ENCODE peak calls at places on chromosomes 4 and X, in ten cellular contexts. One of them, this sample, is unnamed. For H3K9me3 and H3K4me1, the result is how much of the 10 kb centered on the place peaks cover.

GRCh38 chr4:59553739-59554126 is 1646.4 kb upstream of the ADGRL3 start:
- DNase-seq in fibroblast of lung: peak
- DNase-seq in psoas muscle: no peak
- DNase-seq in hepatocyte: peak
- DNase-seq in heart left ventricle: no peak
- DNase-seq in A549: peak
- DNase-seq in gastrocnemius medialis: no peak
- DNase-seq in PC-3: peak
- DNase-seq in colonic mucosa: no peak
- DNase-seq in breast epithelium: no peak
- DNase-seq in this sample: no peak

GRCh38 chr4:12041828-12042227 is 613.1 kb upstream of the HS3ST1 start:
- DNase-seq in fibroblast of lung: no peak
- DNase-seq in psoas muscle: no peak
- DNase-seq in hepatocyte: peak
- DNase-seq in heart left ventricle: no peak
- DNase-seq in A549: no peak
- DNase-seq in gastrocnemius medialis: no peak
- DNase-seq in PC-3: no peak
- DNase-seq in colonic mucosa: no peak
- DNase-seq in breast epithelium: no peak
- DNase-seq in this sample: no peak

GRCh38 chrX:136659174-136659573 is 11.2 kb downstream of the CD40LG start:
- DNase-seq in fibroblast of lung: no peak
- DNase-seq in psoas muscle: no peak
- DNase-seq in hepatocyte: no peak
- DNase-seq in heart left ventricle: no peak
- DNase-seq in A549: no peak
- DNase-seq in gastrocnemius medialis: no peak
- DNase-seq in PC-3: no peak
- DNase-seq in colonic mucosa: no peak
- DNase-seq in breast epithelium: no peak
- DNase-seq in this sample: no peak

GRCh38 chr4:145481164-145481941 is at the start of gene SMAD1:
- DNase-seq in fibroblast of lung: peak
- DNase-seq in psoas muscle: peak
- DNase-seq in hepatocyte: peak
- DNase-seq in heart left ventricle: peak
- DNase-seq in A549: peak
- DNase-seq in gastrocnemius medialis: peak
- DNase-seq in PC-3: peak
- DNase-seq in colonic mucosa: peak
- DNase-seq in breast epithelium: peak
- DNase-seq in this sample: peak

GRCh38 chrX:47191806-47192401 is 1.7 kb upstream of the UBA1 start:
- DNase-seq in fibroblast of lung: no peak
- DNase-seq in psoas muscle: no peak
- DNase-seq in hepatocyte: no peak
- DNase-seq in heart left ventricle: no peak
- DNase-seq in A549: no peak
- DNase-seq in gastrocnemius medialis: no peak
- DNase-seq in PC-3: no peak
- DNase-seq in colonic mucosa: no peak
- DNase-seq in breast epithelium: no peak
- DNase-seq in this sample: no peak

GRCh38 chrX:101530944-101531343 is 19.4 kb upstream of the ARMCX1 start:
- DNase-seq in fibroblast of lung: no peak
- DNase-seq in psoas muscle: no peak
- DNase-seq in hepatocyte: no peak
- DNase-seq in heart left ventricle: no peak
- DNase-seq in A549: no peak
- DNase-seq in gastrocnemius medialis: no peak
- DNase-seq in PC-3: no peak
- DNase-seq in colonic mucosa: no peak
- DNase-seq in breast epithelium: no peak
- DNase-seq in this sample: no peak

GRCh38 chr4:150289198-150289597 is 211.0 kb downstream of the DCLK2 start:
- DNase-seq in fibroblast of lung: no peak
- DNase-seq in psoas muscle: no peak
- DNase-seq in hepatocyte: no peak
- DNase-seq in heart left ventricle: no peak
- DNase-seq in A549: no peak
- DNase-seq in gastrocnemius medialis: no peak
- DNase-seq in PC-3: no peak
- DNase-seq in colonic mucosa: no peak
- DNase-seq in breast epithelium: no peak
- DNase-seq in this sample: no peak

GRCh38 chr4:4714330-4714729 is 145.1 kb upstream of the MSX1 start:
- DNase-seq in fibroblast of lung: peak
- DNase-seq in psoas muscle: no peak
- DNase-seq in hepatocyte: no peak
- DNase-seq in heart left ventricle: no peak
- DNase-seq in A549: no peak
- DNase-seq in gastrocnemius medialis: no peak
- DNase-seq in PC-3: no peak
- DNase-seq in colonic mucosa: no peak
- DNase-seq in breast epithelium: no peak
- DNase-seq in this sample: no peak

GRCh38 chr4:25823632-25824031 is 39.2 kb downstream of the SEL1L3 start:
- DNase-seq in fibroblast of lung: no peak
- DNase-seq in psoas muscle: no peak
- DNase-seq in hepatocyte: no peak
- DNase-seq in heart left ventricle: no peak
- DNase-seq in A549: no peak
- DNase-seq in gastrocnemius medialis: no peak
- DNase-seq in PC-3: no peak
- DNase-seq in colonic mucosa: no peak
- DNase-seq in breast epithelium: no peak
- DNase-seq in this sample: no peak

GRCh38 chr4:69524708-69525107 is 29.0 kb upstream of the UGT2B4 start:
- DNase-seq in fibroblast of lung: peak
- DNase-seq in psoas muscle: no peak
- DNase-seq in hepatocyte: no peak
- DNase-seq in heart left ventricle: no peak
- DNase-seq in A549: no peak
- DNase-seq in gastrocnemius medialis: no peak
- DNase-seq in PC-3: no peak
- DNase-seq in colonic mucosa: no peak
- DNase-seq in breast epithelium: no peak
- DNase-seq in this sample: no peak

GRCh38 chrX:24993887-24994286 is 21.9 kb downstream of the ARX start:
- DNase-seq in fibroblast of lung: no peak
- DNase-seq in psoas muscle: no peak
- DNase-seq in hepatocyte: no peak
- DNase-seq in heart left ventricle: no peak
- DNase-seq in A549: no peak
- DNase-seq in gastrocnemius medialis: no peak
- DNase-seq in PC-3: no peak
- DNase-seq in colonic mucosa: no peak
- DNase-seq in breast epithelium: no peak
- DNase-seq in this sample: no peak

GRCh38 chr4:2811830-2812599 is 19.1 kb downstream of the SH3BP2 start:
- DNase-seq in fibroblast of lung: peak
- DNase-seq in psoas muscle: peak
- DNase-seq in hepatocyte: no peak
- DNase-seq in heart left ventricle: peak
- DNase-seq in A549: no peak
- DNase-seq in gastrocnemius medialis: peak
- DNase-seq in PC-3: no peak
- DNase-seq in colonic mucosa: peak
- DNase-seq in breast epithelium: no peak
- DNase-seq in this sample: peak

GRCh38 chr4:79209822-79210635 is 115.8 kb downstream of the NAA11 start:
- DNase-seq in fibroblast of lung: no peak
- DNase-seq in psoas muscle: no peak
- DNase-seq in hepatocyte: peak
- DNase-seq in heart left ventricle: peak
- DNase-seq in A549: no peak
- DNase-seq in gastrocnemius medialis: no peak
- DNase-seq in PC-3: no peak
- DNase-seq in colonic mucosa: peak
- DNase-seq in breast epithelium: no peak
- DNase-seq in this sample: peak

GRCh38 chr4:48340276-48340904 is 939 bp upstream of the SLAIN2 start:
- DNase-seq in fibroblast of lung: no peak
- DNase-seq in psoas muscle: no peak
- DNase-seq in hepatocyte: peak
- DNase-seq in heart left ventricle: no peak
- DNase-seq in A549: peak
- DNase-seq in gastrocnemius medialis: no peak
- DNase-seq in PC-3: peak
- DNase-seq in colonic mucosa: peak
- DNase-seq in breast epithelium: no peak
- DNase-seq in this sample: peak

GRCh38 chrX:102746134-102746584 is 25.6 kb downstream of the GPRASP3 start:
- DNase-seq in fibroblast of lung: peak
- DNase-seq in psoas muscle: peak
- DNase-seq in hepatocyte: peak
- DNase-seq in heart left ventricle: peak
- DNase-seq in A549: no peak
- DNase-seq in gastrocnemius medialis: no peak
- DNase-seq in PC-3: no peak
- DNase-seq in colonic mucosa: peak
- DNase-seq in breast epithelium: no peak
- DNase-seq in this sample: peak

GRCh38 chrX:145825896-145826295 is 8.3 kb downstream of the SLITRK2 start:
- DNase-seq in fibroblast of lung: peak
- DNase-seq in psoas muscle: no peak
- DNase-seq in hepatocyte: peak
- DNase-seq in heart left ventricle: no peak
- DNase-seq in A549: no peak
- DNase-seq in gastrocnemius medialis: no peak
- DNase-seq in PC-3: peak
- DNase-seq in colonic mucosa: no peak
- DNase-seq in breast epithelium: no peak
- DNase-seq in this sample: no peak

DNA sequence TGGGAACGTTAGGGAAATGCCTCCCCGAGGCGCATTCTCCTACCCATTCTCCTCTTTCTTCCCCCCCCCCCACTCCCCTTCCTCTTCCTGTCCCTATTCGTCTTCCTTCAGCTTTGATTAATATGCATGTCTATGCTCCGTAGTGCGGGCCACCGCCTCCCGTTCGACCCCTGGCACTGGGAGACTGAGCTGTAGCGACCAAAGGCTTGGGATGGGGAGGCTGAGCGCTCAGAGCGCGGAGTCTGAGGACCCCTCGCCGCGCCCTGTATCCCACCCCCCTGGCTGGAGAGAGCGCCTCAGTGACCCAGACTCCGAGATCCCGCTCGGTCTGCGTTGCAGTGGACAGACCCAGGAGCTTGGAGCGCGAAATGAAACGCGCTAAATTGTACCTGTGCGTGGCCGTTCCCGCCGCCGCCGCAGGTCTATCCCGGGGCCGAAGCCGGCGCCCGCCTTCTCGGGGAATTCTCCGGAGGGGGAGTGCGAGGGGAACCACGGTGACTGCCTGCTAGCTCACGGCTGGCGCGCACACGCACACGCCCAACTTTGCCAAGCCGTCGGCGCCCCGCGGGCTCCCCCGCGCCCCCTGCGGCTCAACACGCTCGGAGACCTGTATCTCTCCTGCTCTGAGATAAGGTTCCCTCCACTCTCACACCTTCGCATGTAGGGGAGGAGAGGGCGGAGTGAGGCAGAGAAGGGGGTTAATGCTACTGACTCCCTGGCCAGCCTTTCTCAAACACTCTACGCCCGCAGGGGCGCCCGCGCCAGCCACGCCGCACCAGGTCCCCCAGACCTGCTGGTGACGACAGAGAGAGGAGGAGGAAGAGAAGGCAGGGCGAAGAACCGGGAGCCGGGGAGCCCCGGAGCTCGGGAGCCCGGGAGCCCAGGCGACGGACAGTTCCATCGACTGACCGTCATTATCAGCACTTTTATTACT is 1.5 kb upstream of the PTCHD1 start:
- DNase-seq in fibroblast of lung: no peak
- DNase-seq in psoas muscle: no peak
- DNase-seq in hepatocyte: peak
- DNase-seq in heart left ventricle: no peak
- DNase-seq in A549: no peak
- DNase-seq in gastrocnemius medialis: no peak
- DNase-seq in PC-3: no peak
- DNase-seq in colonic mucosa: no peak
- DNase-seq in breast epithelium: no peak
- DNase-seq in this sample: no peak
- H3K4me3 ChIP-seq in fibroblast of lung: peak
- H3K4me3 ChIP-seq in psoas muscle: peak
- H3K4me3 ChIP-seq in hepatocyte: peak
- H3K4me3 ChIP-seq in heart left ventricle: no peak
- H3K4me3 ChIP-seq in A549: peak
- H3K4me3 ChIP-seq in gastrocnemius medialis: peak
- H3K4me3 ChIP-seq in PC-3: no peak
- H3K4me3 ChIP-seq in colonic mucosa: no peak
- H3K4me3 ChIP-seq in breast epithelium: peak
- H3K4me3 ChIP-seq in this sample: no peak

GRCh38 chr4:140240237-140240636 is 86.3 kb upstream of the MAML3 start:
- DNase-seq in fibroblast of lung: no peak
- DNase-seq in psoas muscle: no peak
- DNase-seq in hepatocyte: no peak
- DNase-seq in heart left ventricle: no peak
- DNase-seq in A549: no peak
- DNase-seq in gastrocnemius medialis: no peak
- DNase-seq in PC-3: no peak
- DNase-seq in colonic mucosa: no peak
- DNase-seq in breast epithelium: no peak
- DNase-seq in this sample: no peak
- H3K9me3 ChIP-seq in fibroblast of lung: under half
- H3K9me3 ChIP-seq in psoas muscle: under half
- H3K9me3 ChIP-seq in hepatocyte: under half
- H3K9me3 ChIP-seq in heart left ventricle: under half
- H3K9me3 ChIP-seq in A549: under half
- H3K9me3 ChIP-seq in gastrocnemius medialis: under half
- H3K9me3 ChIP-seq in PC-3: under half
- H3K9me3 ChIP-seq in colonic mucosa: under half
- H3K9me3 ChIP-seq in breast epithelium: under half
- H3K9me3 ChIP-seq in this sample: under half

GRCh38 chr4:33226133-33226532 is 2506.0 kb downstream of the PCDH7 start:
- DNase-seq in fibroblast of lung: no peak
- DNase-seq in psoas muscle: no peak
- DNase-seq in hepatocyte: no peak
- DNase-seq in heart left ventricle: no peak
- DNase-seq in A549: no peak
- DNase-seq in gastrocnemius medialis: no peak
- DNase-seq in PC-3: no peak
- DNase-seq in colonic mucosa: no peak
- DNase-seq in breast epithelium: no peak
- DNase-seq in this sample: no peak

GRCh38 chr4:33226783-33227182 is 2506.6 kb downstream of the PCDH7 start:
- DNase-seq in fibroblast of lung: no peak
- DNase-seq in psoas muscle: no peak
- DNase-seq in hepatocyte: no peak
- DNase-seq in heart left ventricle: no peak
- DNase-seq in A549: no peak
- DNase-seq in gastrocnemius medialis: no peak
- DNase-seq in PC-3: no peak
- DNase-seq in colonic mucosa: no peak
- DNase-seq in breast epithelium: no peak
- DNase-seq in this sample: no peak
- H3K4me1 ChIP-seq in fibroblast of lung: under half
- H3K4me1 ChIP-seq in psoas muscle: under half
- H3K4me1 ChIP-seq in hepatocyte: under half
- H3K4me1 ChIP-seq in heart left ventricle: under half
- H3K4me1 ChIP-seq in A549: under half
- H3K4me1 ChIP-seq in gastrocnemius medialis: under half
- H3K4me1 ChIP-seq in PC-3: under half
- H3K4me1 ChIP-seq in colonic mucosa: under half
- H3K4me1 ChIP-seq in breast epithelium: under half
- H3K4me1 ChIP-seq in this sample: under half

GRCh38 chr4:140097572-140097971 is 56.4 kb downstream of the MAML3 start:
- DNase-seq in fibroblast of lung: no peak
- DNase-seq in psoas muscle: no peak
- DNase-seq in hepatocyte: no peak
- DNase-seq in heart left ventricle: no peak
- DNase-seq in A549: no peak
- DNase-seq in gastrocnemius medialis: no peak
- DNase-seq in PC-3: peak
- DNase-seq in colonic mucosa: no peak
- DNase-seq in breast epithelium: no peak
- DNase-seq in this sample: no peak
- H3K4me3 ChIP-seq in fibroblast of lung: no peak
- H3K4me3 ChIP-seq in psoas muscle: no peak
- H3K4me3 ChIP-seq in hepatocyte: no peak
- H3K4me3 ChIP-seq in heart left ventricle: no peak
- H3K4me3 ChIP-seq in A549: no peak
- H3K4me3 ChIP-seq in gastrocnemius medialis: no peak
- H3K4me3 ChIP-seq in PC-3: peak
- H3K4me3 ChIP-seq in colonic mucosa: no peak
- H3K4me3 ChIP-seq in breast epithelium: no peak
- H3K4me3 ChIP-seq in this sample: no peak

This sample was measured in mucosa of descending colon.